ENCODE peak calls at places on chromosome X, in ten cellular contexts. A is spleen, Q is heart left ventricle, K is IMR-90, Y is tibial artery, W is hepatocyte, E is ovary, T is upper lobe of left lung, B is right atrium auricular region, C is dorsolateral prefrontal cortex. I is an unnamed sample. For H3K27me3, the result is how much of the 10 kb centered on the place peaks cover.

GRCh38 chrX:140815868-140816267 is 106.3 kb downstream of the LINC00632 start:
- DNase-seq in A (no peak), Q (no peak), K (peak), Y (no peak), W (peak), E (no peak), T (no peak), B (no peak), C (no peak), I (no peak)

GRCh38 chrX:65587616-65588526 is 53.3 kb upstream of the LAS1L start:
- DNase-seq in A (no peak), Q (peak), K (peak), Y (peak), W (peak), E (peak), T (peak), B (peak), C (peak), I (peak)

GRCh38 chrX:87338510-87338909 is 179.1 kb upstream of the KLHL4 start:
- DNase-seq in A (no peak), Q (no peak), K (peak), Y (no peak), W (peak), E (no peak), T (no peak), B (no peak), C (no peak), I (peak)

GRCh38 chrX:8042304-8042703 is 115.1 kb upstream of the PNPLA4 start:
- DNase-seq in A (no peak), Q (no peak), K (no peak), Y (no peak), W (no peak), E (no peak), T (no peak), B (no peak), C (no peak), I (no peak)

GRCh38 chrX:145832796-145833195 is 15.2 kb downstream of the SLITRK2 start:
- DNase-seq in A (no peak), Q (no peak), K (no peak), Y (no peak), W (no peak), E (no peak), T (no peak), B (no peak), C (no peak), I (no peak)

GRCh38 chrX:75086731-75087195 is 69.3 kb downstream of the ABCB7 start:
- DNase-seq in A (no peak), Q (no peak), K (no peak), Y (no peak), W (peak), E (no peak), T (no peak), B (no peak), C (no peak), I (no peak)

GRCh38 chrX:40473460-40474204 is 107.1 kb upstream of the ATP6AP2 start:
- DNase-seq in A (no peak), Q (no peak), K (no peak), Y (no peak), W (no peak), E (no peak), T (no peak), B (no peak), C (no peak), I (no peak)

GRCh38 chrX:72100824-72101351 is 30.8 kb downstream of the RTL5 start:
- DNase-seq in A (peak), Q (no peak), K (no peak), Y (no peak), W (no peak), E (no peak), T (peak), B (no peak), C (no peak), I (no peak)

GRCh38 chrX:125210146-125210545 is 109.5 kb upstream of the TEX13C start:
- DNase-seq in A (no peak), Q (no peak), K (no peak), Y (no peak), W (no peak), E (no peak), T (no peak), B (no peak), C (no peak), I (no peak)

GRCh38 chrX:45505214-45505613 is 304.5 kb upstream of the DIPK2B start:
- DNase-seq in A (no peak), Q (no peak), K (peak), Y (no peak), W (no peak), E (no peak), T (no peak), B (no peak), C (no peak), I (peak)

GRCh38 chrX:1511829-1512228 is 25.2 kb downstream of the P2RY8 start:
- DNase-seq in A (no peak), Q (no peak), K (no peak), Y (peak), W (no peak), E (no peak), T (no peak), B (peak), C (no peak), I (no peak)

GRCh38 chrX:51487960-51488267 is 8.5 kb downstream of the NUDT11 start:
- DNase-seq in A (no peak), Q (no peak), K (peak), Y (no peak), W (no peak), E (no peak), T (no peak), B (no peak), C (no peak), I (no peak)

GRCh38 chrX:32443841-32444240 is 767.5 kb downstream of the DMD start:
- DNase-seq in A (no peak), Q (no peak), K (no peak), Y (no peak), W (no peak), E (no peak), T (no peak), B (no peak), C (no peak), I (no peak)

GRCh38 chrX:48966796-48967579 is 4.7 kb downstream of the KCND1 start:
- DNase-seq in A (no peak), Q (no peak), K (peak), Y (no peak), W (no peak), E (no peak), T (no peak), B (no peak), C (no peak), I (no peak)

GRCh38 chrX:45850775-45851433 is 650.2 kb upstream of the DIPK2B start:
- DNase-seq in A (peak), Q (peak), K (peak), Y (no peak), W (peak), E (peak), T (peak), B (no peak), C (no peak), I (peak)

GRCh38 chrX:37405954-37406353 is 56.8 kb downstream of the PRRG1 start:
- DNase-seq in A (no peak), Q (no peak), K (peak), Y (no peak), W (no peak), E (no peak), T (no peak), B (no peak), C (no peak), I (no peak)

GRCh38 chrX:115399306-115399705 is 109.8 kb downstream of the LUZP4 start:
- DNase-seq in A (no peak), Q (no peak), K (no peak), Y (no peak), W (no peak), E (no peak), T (no peak), B (no peak), C (no peak), I (no peak)

GRCh38 chrX:146054311-146054710 is 236.7 kb downstream of the SLITRK2 start:
- DNase-seq in A (no peak), Q (no peak), K (no peak), Y (no peak), W (no peak), E (no peak), T (no peak), B (no peak), C (no peak), I (no peak)

GRCh38 chrX:7372843-7373525 is 225.0 kb upstream of the PUDP start:
- DNase-seq in A (no peak), Q (no peak), K (peak), Y (no peak), W (no peak), E (no peak), T (no peak), B (no peak), C (no peak), I (no peak)

GRCh38 chrX:53284684-53285447 is 3.5 kb upstream of the IQSEC2 start:
- DNase-seq in A (peak), Q (peak), K (peak), Y (no peak), W (peak), E (peak), T (peak), B (peak), C (peak), I (peak)

GRCh38 chrX:106246511-106246910 is 78.4 kb downstream of the PWWP3B start:
- DNase-seq in A (no peak), Q (no peak), K (no peak), Y (no peak), W (no peak), E (no peak), T (no peak), B (no peak), C (no peak), I (no peak)

GRCh38 chrX:103688949-103689348 is 2.5 kb upstream of the MORF4L2 start:
- DNase-seq in A (no peak), Q (no peak), K (peak), Y (no peak), W (peak), E (no peak), T (no peak), B (no peak), C (no peak), I (no peak)

GRCh38 chrX:131792789-131793462 is 230.2 kb upstream of the STK26 start:
- DNase-seq in A (peak), Q (no peak), K (peak), Y (no peak), W (no peak), E (peak), T (peak), B (peak), C (peak), I (peak)

GRCh38 chrX:446243-446642 is 59.5 kb upstream of the PPP2R3B start:
- DNase-seq in A (peak), Q (peak), K (no peak), Y (no peak), W (no peak), E (no peak), T (no peak), B (no peak), C (no peak), I (no peak)

GRCh38 chrX:133587071-133587470 is 171.8 kb upstream of the GPC4 start:
- DNase-seq in A (no peak), Q (no peak), K (no peak), Y (no peak), W (no peak), E (no peak), T (no peak), B (no peak), C (no peak), I (no peak)

GRCh38 chrX:11143931-11144678 is 33.0 kb downstream of the HCCS start:
- DNase-seq in A (peak), Q (no peak), K (peak), Y (no peak), W (peak), E (peak), T (peak), B (peak), C (peak), I (peak)

DNA sequence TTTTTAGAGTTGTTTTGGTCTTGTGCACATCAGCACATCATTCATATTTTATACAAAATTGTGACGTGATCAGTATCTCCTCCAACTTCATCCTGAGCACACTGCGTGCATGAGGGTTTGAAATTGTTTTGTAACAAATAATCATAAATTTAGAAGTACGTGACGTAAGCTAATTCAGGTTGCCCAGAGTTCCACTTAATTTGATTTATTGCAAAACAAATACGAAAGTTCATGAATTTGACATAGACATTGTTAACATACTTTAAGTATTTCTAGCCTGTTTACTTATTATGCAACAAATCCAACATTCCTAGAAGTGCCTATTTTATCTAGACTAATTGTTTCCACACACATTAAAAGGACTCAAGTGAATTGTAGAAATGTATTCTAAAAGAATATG is 48.3 kb downstream of the MAP7D3 start:
- DNase-seq in A (no peak), Q (no peak), K (peak), Y (no peak), W (no peak), E (no peak), T (no peak), B (no peak), C (no peak), I (no peak)
- H3K27ac ChIP-seq in A (no peak), Q (peak), K (no peak), Y (peak), W (no peak), E (no peak), T (peak), B (peak), C (no peak), I (peak)

GRCh38 chrX:153884136-153885076 is 1.6 kb downstream of the L1CAM start:
- DNase-seq in A (no peak), Q (peak), K (no peak), Y (no peak), W (no peak), E (no peak), T (no peak), B (no peak), C (peak), I (no peak)
- H3K4me3 ChIP-seq in A (no peak), Q (no peak), K (no peak), Y (no peak), W (no peak), E (no peak), T (no peak), B (no peak), C (peak), I (no peak)

GRCh38 chrX:4668802-4669536 is 955.5 kb upstream of the PRKX start:
- DNase-seq in A (no peak), Q (no peak), K (no peak), Y (no peak), W (no peak), E (no peak), T (no peak), B (no peak), C (no peak), I (no peak)

GRCh38 chrX:4671344-4671743 is 957.9 kb upstream of the PRKX start:
- DNase-seq in A (no peak), Q (no peak), K (no peak), Y (no peak), W (no peak), E (no peak), T (no peak), B (no peak), C (no peak), I (no peak)

GRCh38 chrX:4670606-4671005 is 957.2 kb upstream of the PRKX start:
- DNase-seq in A (no peak), Q (no peak), K (no peak), Y (no peak), W (no peak), E (no peak), T (no peak), B (no peak), C (no peak), I (no peak)

GRCh38 chrX:4675686-4676300 is 962.3 kb upstream of the PRKX start:
- DNase-seq in A (no peak), Q (no peak), K (no peak), Y (no peak), W (no peak), E (no peak), T (no peak), B (no peak), C (no peak), I (no peak)

GRCh38 chrX:4674028-4674782 is 960.8 kb upstream of the PRKX start:
- DNase-seq in A (no peak), Q (no peak), K (no peak), Y (no peak), W (no peak), E (no peak), T (no peak), B (no peak), C (no peak), I (no peak)
- H3K27me3 ChIP-seq in A (under half), Q (under half), K (under half), Y (under half), W (under half), E (under half), T (under half), B (under half), C (under half), I (under half)

GRCh38 chrX:124194209-124194608 is 138.3 kb upstream of the TEX13D start:
- DNase-seq in A (no peak), Q (no peak), K (no peak), Y (no peak), W (no peak), E (no peak), T (no peak), B (peak), C (no peak), I (no peak)

GRCh38 chrX:124190440-124190839 is 142.0 kb upstream of the TEX13D start:
- DNase-seq in A (no peak), Q (no peak), K (no peak), Y (no peak), W (no peak), E (no peak), T (no peak), B (no peak), C (no peak), I (no peak)

GRCh38 chrX:124194903-124195302 is 137.6 kb upstream of the TEX13D start:
- DNase-seq in A (no peak), Q (no peak), K (no peak), Y (no peak), W (no peak), E (no peak), T (no peak), B (no peak), C (no peak), I (no peak)
- H3K27ac ChIP-seq in A (no peak), Q (peak), K (no peak), Y (no peak), W (no peak), E (no peak), T (peak), B (no peak), C (no peak), I (no peak)

GRCh38 chrX:107716816-107717700 is 58.5 kb downstream of the TSC22D3 start:
- DNase-seq in A (peak), Q (peak), K (peak), Y (peak), W (peak), E (peak), T (peak), B (peak), C (peak), I (peak)
- H3K4me3 ChIP-seq in A (peak), Q (peak), K (peak), Y (peak), W (peak), E (peak), T (peak), B (peak), C (peak), I (peak)

DNA sequence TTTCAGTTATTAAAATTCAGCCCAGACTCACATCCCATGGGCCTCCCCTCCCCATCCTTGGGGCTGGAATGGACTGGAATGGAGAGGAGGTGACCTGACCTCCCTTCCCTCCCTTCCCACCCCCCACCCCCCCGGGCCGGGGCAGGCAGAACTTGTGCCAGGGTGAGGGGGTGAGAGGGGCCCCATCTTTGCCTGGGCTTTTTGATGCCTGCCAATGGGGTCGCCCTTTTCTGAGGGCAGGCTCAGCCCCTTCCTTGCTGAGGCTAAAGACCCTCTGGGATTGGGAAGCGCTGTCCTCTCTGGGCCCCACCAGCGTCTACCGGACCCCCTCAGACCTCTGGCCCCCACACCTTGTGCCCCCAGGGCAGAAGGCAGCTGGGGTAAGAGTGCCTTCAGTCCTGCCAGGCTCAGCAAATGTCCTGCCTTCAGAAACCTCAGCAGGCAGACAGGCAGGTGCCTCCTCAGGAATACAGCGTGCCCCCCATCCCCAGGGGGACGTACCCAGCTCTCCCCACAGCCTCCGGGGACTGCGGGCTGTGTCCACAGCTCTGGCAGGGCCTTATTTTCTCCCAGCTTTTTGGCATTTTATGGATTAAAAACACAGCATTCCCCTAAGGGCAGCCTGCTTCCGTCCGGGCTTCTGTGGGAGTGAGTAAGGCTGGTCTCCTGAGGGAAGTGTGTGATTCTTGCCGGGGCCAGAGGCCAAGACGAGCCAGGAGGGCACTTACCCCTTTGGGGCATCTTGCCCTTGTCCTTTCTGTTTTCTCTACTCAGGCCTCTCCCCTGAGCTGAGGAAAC is 12.6 kb upstream of the CCNQ start:
- DNase-seq in A (peak), Q (no peak), K (no peak), Y (no peak), W (no peak), E (peak), T (no peak), B (no peak), C (peak), I (no peak)
- H3K27me3 ChIP-seq in A (under half), Q (under half), K (under half), Y (under half), W (under half), E (under half), T (under half), B (under half), C (half or more), I (under half)

GRCh38 chrX:70041993-70042392 is 7.7 kb downstream of the AWAT2 start:
- DNase-seq in A (peak), Q (no peak), K (no peak), Y (no peak), W (no peak), E (no peak), T (no peak), B (peak), C (no peak), I (peak)
- H3K27ac ChIP-seq in A (no peak), Q (no peak), K (no peak), Y (no peak), W (no peak), E (no peak), T (no peak), B (no peak), C (no peak), I (no peak)

GRCh38 chrX:70908541-70908940 is at the start of gene TEX11:
- DNase-seq in A (no peak), Q (no peak), K (no peak), Y (no peak), W (no peak), E (no peak), T (no peak), B (no peak), C (no peak), I (no peak)
- H3K4me3 ChIP-seq in A (no peak), Q (no peak), K (no peak), Y (no peak), W (no peak), E (no peak), T (no peak), B (no peak), C (no peak), I (no peak)

GRCh38 chrX:13892856-13893255 is 76.0 kb upstream of the GPM6B start:
- DNase-seq in A (no peak), Q (no peak), K (peak), Y (no peak), W (no peak), E (no peak), T (no peak), B (no peak), C (no peak), I (no peak)
- H3K27me3 ChIP-seq in A (under half), Q (under half), K (under half), Y (under half), W (under half), E (under half), T (under half), B (under half), C (half or more), I (under half)

I was measured in SJSA1.